ENCODE peak calls at places on chromosomes 3 and 15, in five cellular contexts. B is tibial nerve, K is neural progenitor cell, N is glutamatergic neuron, Z is breast epithelium. F is an unnamed sample.

GRCh38 chr3:123481722-123482457 is 33.0 kb upstream of the ADCY5 start:
- DNase-seq in K (no peak), B (no peak), Z (no peak), N (no peak), F (no peak)

GRCh38 chr15:63054985-63055384 is 12.4 kb downstream of the TPM1 start:
- DNase-seq in N (no peak), B (no peak), Z (no peak), K (no peak), F (no peak)

GRCh38 chr3:95923496-95924210 is 890.7 kb upstream of the EPHA6 start:
- DNase-seq in Z (no peak), B (peak), N (no peak), K (no peak), F (no peak)

GRCh38 chr3:102206506-102207145 is 228.2 kb upstream of the ZPLD1 start:
- DNase-seq in K (no peak), B (peak), Z (peak), N (no peak), F (no peak)

GRCh38 chr3:125613204-125613603 is 17.9 kb upstream of the OSBPL11 start:
- DNase-seq in B (no peak), Z (no peak), K (no peak), N (no peak), F (no peak)

GRCh38 chr3:24305795-24306467 is 188.7 kb downstream of the THRB start:
- DNase-seq in Z (no peak), B (no peak), K (peak), N (no peak), F (no peak)

GRCh38 chr15:27990411-27991338 is 108.4 kb downstream of the OCA2 start:
- DNase-seq in Z (no peak), B (no peak), N (no peak), K (no peak), F (no peak)

GRCh38 chr15:32828507-32829186 is 110.8 kb downstream of the GREM1 start:
- DNase-seq in K (no peak), N (no peak), B (no peak), Z (no peak), F (no peak)

GRCh38 chr15:70799667-70800450 is 36.5 kb upstream of the UACA start:
- DNase-seq in Z (peak), K (no peak), N (no peak), B (peak), F (no peak)

GRCh38 chr3:65425880-65426279 is 612.8 kb downstream of the MAGI1 start:
- DNase-seq in K (peak), B (no peak), N (no peak), Z (no peak), F (no peak)

GRCh38 chr15:93035092-93035915 is 53.7 kb downstream of the RGMA start:
- DNase-seq in Z (no peak), N (no peak), B (no peak), K (no peak), F (no peak)

GRCh38 chr3:84223512-84223911 is 735.3 kb upstream of the CADM2 start:
- DNase-seq in K (no peak), N (no peak), Z (no peak), B (no peak), F (no peak)

GRCh38 chr15:87764461-87765236 is 491.9 kb downstream of the NTRK3 start:
- DNase-seq in B (no peak), Z (no peak), K (peak), N (no peak), F (no peak)

GRCh38 chr3:8840556-8840955 is 71.1 kb upstream of the OXTR start:
- DNase-seq in N (no peak), K (no peak), Z (no peak), B (no peak), F (no peak)

GRCh38 chr15:47813985-47814384 is 96.7 kb downstream of the SEMA6D start:
- DNase-seq in K (no peak), B (no peak), N (no peak), Z (no peak), F (no peak)

GRCh38 chr3:79369306-79369705 is 398.5 kb downstream of the ROBO1 start:
- DNase-seq in K (no peak), B (no peak), N (no peak), Z (no peak), F (no peak)

GRCh38 chr3:123757281-123757940 is 126.7 kb downstream of the MYLK start:
- DNase-seq in B (peak), N (no peak), Z (peak), K (no peak), F (no peak)

GRCh38 chr3:186167646-186168045 is 58.8 kb upstream of the ETV5 start:
- DNase-seq in B (no peak), Z (no peak), K (no peak), N (no peak), F (no peak)

GRCh38 chr3:32551087-32551486 is 19.6 kb downstream of the DYNC1LI1 start:
- DNase-seq in Z (no peak), B (no peak), N (no peak), K (no peak), F (no peak)

GRCh38 chr15:96160269-96160668 is 170.2 kb upstream of the NR2F2 start:
- DNase-seq in Z (peak), N (no peak), B (peak), K (no peak), F (no peak)

GRCh38 chr3:128009952-128010846 is 42.0 kb upstream of the SEC61A1 start:
- DNase-seq in K (no peak), N (no peak), Z (no peak), B (no peak), F (no peak)

GRCh38 chr3:128014548-128014947 is 37.7 kb upstream of the SEC61A1 start:
- DNase-seq in N (no peak), K (no peak), Z (no peak), B (no peak), F (no peak)

GRCh38 chr3:128012050-128012449 is 40.2 kb upstream of the SEC61A1 start:
- DNase-seq in N (no peak), B (no peak), Z (no peak), K (no peak), F (no peak)

GRCh38 chr3:128006471-128007424 is 45.5 kb upstream of the SEC61A1 start:
- DNase-seq in K (peak), Z (peak), B (no peak), N (no peak), F (no peak)

DNA sequence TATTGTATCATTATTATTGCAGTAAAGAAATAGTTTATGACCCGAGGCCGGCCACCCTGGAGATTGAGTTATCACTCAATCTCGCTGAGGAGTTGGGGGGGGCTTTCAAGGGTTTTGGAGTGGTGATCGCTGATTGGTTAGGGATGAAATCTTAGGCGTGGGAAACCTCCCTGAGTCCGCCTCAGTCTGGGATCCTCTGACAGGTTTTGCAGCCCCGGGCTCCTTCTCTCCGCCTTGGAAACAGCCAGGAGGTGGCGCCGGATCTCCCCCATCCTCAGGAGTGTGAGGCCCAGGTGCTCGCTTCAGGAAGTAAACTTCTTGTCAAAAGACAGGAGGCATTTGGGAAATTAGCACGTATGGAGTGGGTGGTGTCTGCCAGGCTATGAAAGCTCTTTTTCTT is 41.1 kb upstream of the SEC61A1 start:
- DNase-seq in B (no peak), N (peak), Z (peak), K (peak), F (no peak)
- TF ChIP-seq CTCF in B (no peak), N (no peak), Z (no peak), K (peak), F (peak)

GRCh38 chr3:51384730-51385473 is at the start of gene MANF:
- DNase-seq in B (peak), N (peak), K (peak), Z (peak), F (peak)

GRCh38 chr3:51385621-51386091 is 565 bp downstream of the MANF start:
- DNase-seq in B (no peak), N (no peak), K (no peak), Z (no peak), F (peak)

GRCh38 chr3:51384145-51384729 is 854 bp upstream of the MANF start:
- DNase-seq in Z (no peak), N (peak), B (no peak), K (peak), F (no peak)

GRCh38 chr3:51386852-51387229 is 1.8 kb downstream of the MANF start:
- DNase-seq in B (no peak), Z (no peak), N (no peak), K (no peak), F (peak)

DNA sequence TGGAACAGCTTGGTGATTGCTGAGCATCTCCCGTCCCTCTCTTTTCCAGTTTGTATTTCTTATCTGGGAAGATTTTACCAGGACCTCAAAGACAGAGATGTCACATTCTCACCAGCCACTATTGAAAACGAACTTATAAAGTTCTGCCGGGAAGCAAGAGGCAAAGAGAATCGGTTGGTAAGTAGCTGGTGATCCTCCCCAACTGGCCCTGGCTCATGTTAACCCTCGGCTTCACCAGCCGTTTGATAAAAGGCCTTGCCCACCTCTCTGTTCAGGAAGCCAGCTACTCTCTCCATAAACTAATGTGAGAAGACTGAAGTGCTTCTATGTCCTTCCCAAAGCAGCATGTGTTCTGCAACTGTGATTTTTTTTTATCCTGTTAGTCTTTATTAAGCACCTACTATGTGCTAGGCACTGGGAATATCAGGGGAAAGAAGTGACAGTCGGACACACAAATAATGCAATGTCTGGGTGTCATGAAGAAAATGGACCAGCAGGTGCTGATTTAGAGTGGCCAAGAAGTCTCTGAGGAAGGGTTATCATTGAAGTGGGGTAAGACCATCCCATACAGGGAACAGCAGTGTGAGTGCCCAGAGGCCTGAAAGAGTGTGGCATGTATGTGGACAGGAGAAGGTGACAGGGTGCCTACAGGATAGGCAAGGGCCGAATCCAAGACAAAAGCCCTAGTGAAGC is 1.2 kb downstream of the MANF start:
- DNase-seq in Z (no peak), N (no peak), K (no peak), B (no peak), F (peak)
- TF ChIP-seq CTCF in Z (peak), N (peak), K (no peak), B (no peak), F (peak)

DNA sequence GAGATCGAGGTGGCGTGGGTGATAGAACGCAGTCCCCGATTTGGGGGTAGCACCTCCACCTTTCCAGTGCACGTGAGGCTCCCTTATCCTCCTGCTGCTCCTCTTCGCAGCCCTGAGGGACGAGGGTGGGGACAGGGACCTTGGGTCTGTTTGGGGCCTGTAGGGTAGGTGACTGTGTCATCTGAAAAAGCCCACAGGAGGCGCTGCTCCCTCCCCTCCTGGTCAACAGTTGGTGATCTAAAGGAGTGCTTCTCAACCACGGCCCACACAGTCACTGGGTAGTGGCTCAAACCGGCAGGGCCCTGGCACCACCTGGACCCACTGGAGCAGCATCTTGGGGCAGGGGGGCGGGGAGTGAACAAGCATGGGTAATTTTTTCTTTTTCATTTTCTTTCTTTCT is 7.1 kb downstream of the LRRK1 start:
- DNase-seq in B (no peak), Z (no peak), N (no peak), K (peak), F (peak)
- TF ChIP-seq CTCF in B (no peak), Z (no peak), N (no peak), K (peak), F (no peak)

GRCh38 chr15:57865294-57865693 is 158.8 kb downstream of the POLR2M start:
- DNase-seq in K (no peak), N (no peak), Z (no peak), B (no peak), F (no peak)
- TF ChIP-seq CTCF in K (peak), N (peak), Z (no peak), B (no peak), F (peak)

GRCh38 chr15:49046113-49046883 is at the start of gene SECISBP2L:
- DNase-seq in Z (peak), K (peak), B (peak), N (peak), F (peak)
- TF ChIP-seq CTCF in Z (no peak), K (peak), B (peak), N (no peak), F (peak)

DNA sequence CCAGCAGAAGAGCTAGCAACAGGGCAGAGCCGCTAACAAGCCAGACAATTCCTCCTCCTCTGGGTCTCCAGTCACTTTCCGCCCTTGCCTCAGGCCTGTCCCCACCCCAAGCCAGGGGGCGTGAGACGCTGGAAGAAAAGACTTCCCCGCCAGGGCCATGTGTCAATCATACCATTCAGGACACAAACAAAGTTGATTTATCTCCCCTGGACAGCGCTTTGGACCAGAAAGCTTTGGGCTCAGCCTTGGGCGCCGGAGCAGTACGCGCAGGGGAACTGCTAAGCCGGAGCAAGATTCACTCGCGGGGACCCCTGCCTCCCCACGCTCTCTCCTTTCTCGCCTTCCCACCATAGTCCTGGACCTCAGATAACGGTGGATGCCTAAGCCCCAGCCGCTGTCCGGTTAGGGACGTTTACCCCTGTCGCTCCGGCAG is 479 bp downstream of the LRRC2 start:
- DNase-seq in N (peak), B (no peak), K (peak), Z (no peak), F (no peak)
- TF ChIP-seq CTCF in N (no peak), B (no peak), K (peak), Z (no peak), F (peak)

F was measured in type B pancreatic cell.